ENCODE peak calls at places on chromosomes 4 and X, in ten cellular contexts. One of them, this sample, is unnamed.

GRCh38 chrX:150573702-150574101 is 5.3 kb downstream of the MTM1 start:
- DNase-seq in activated T-cell treated with anti-CD3 and anti-CD28 coated beads, Interleukin-2, amount 50 U/mL, for 48 hours: peak
- DNase-seq in astrocyte: no peak
- DNase-seq in hepatocyte: no peak
- DNase-seq in fibroblast of the aortic adventitia: no peak
- DNase-seq in nucleus accumbens: no peak
- DNase-seq in HEK293T: no peak
- DNase-seq in pulmonary artery endothelial cell: no peak
- DNase-seq in activated naive CD4-positive, alpha-beta T cell treated with anti-CD3 and anti-CD28 coated beads for 36 hours: peak
- DNase-seq in foreskin fibroblast: no peak
- DNase-seq in this sample: no peak

GRCh38 chr4:54898941-54899340 is 226.5 kb downstream of the KDR start:
- DNase-seq in activated T-cell treated with anti-CD3 and anti-CD28 coated beads, Interleukin-2, amount 50 U/mL, for 48 hours: no peak
- DNase-seq in astrocyte: peak
- DNase-seq in hepatocyte: no peak
- DNase-seq in fibroblast of the aortic adventitia: no peak
- DNase-seq in nucleus accumbens: no peak
- DNase-seq in HEK293T: no peak
- DNase-seq in pulmonary artery endothelial cell: no peak
- DNase-seq in activated naive CD4-positive, alpha-beta T cell treated with anti-CD3 and anti-CD28 coated beads for 36 hours: no peak
- DNase-seq in foreskin fibroblast: no peak
- DNase-seq in this sample: no peak

GRCh38 chr4:183335369-183335940 is 13.2 kb upstream of the CLDN24 start:
- DNase-seq in activated T-cell treated with anti-CD3 and anti-CD28 coated beads, Interleukin-2, amount 50 U/mL, for 48 hours: no peak
- DNase-seq in astrocyte: peak
- DNase-seq in hepatocyte: peak
- DNase-seq in fibroblast of the aortic adventitia: peak
- DNase-seq in nucleus accumbens: no peak
- DNase-seq in HEK293T: no peak
- DNase-seq in pulmonary artery endothelial cell: peak
- DNase-seq in activated naive CD4-positive, alpha-beta T cell treated with anti-CD3 and anti-CD28 coated beads for 36 hours: no peak
- DNase-seq in foreskin fibroblast: peak
- DNase-seq in this sample: no peak

GRCh38 chrX:134369576-134369975 is 90.4 kb upstream of the HPRT1 start:
- DNase-seq in activated T-cell treated with anti-CD3 and anti-CD28 coated beads, Interleukin-2, amount 50 U/mL, for 48 hours: no peak
- DNase-seq in astrocyte: no peak
- DNase-seq in hepatocyte: no peak
- DNase-seq in fibroblast of the aortic adventitia: no peak
- DNase-seq in nucleus accumbens: no peak
- DNase-seq in HEK293T: no peak
- DNase-seq in pulmonary artery endothelial cell: no peak
- DNase-seq in activated naive CD4-positive, alpha-beta T cell treated with anti-CD3 and anti-CD28 coated beads for 36 hours: no peak
- DNase-seq in foreskin fibroblast: no peak
- DNase-seq in this sample: no peak

GRCh38 chrX:68895339-68896250 is 66.8 kb downstream of the EFNB1 start:
- DNase-seq in activated T-cell treated with anti-CD3 and anti-CD28 coated beads, Interleukin-2, amount 50 U/mL, for 48 hours: peak
- DNase-seq in astrocyte: peak
- DNase-seq in hepatocyte: peak
- DNase-seq in fibroblast of the aortic adventitia: peak
- DNase-seq in nucleus accumbens: no peak
- DNase-seq in HEK293T: no peak
- DNase-seq in pulmonary artery endothelial cell: peak
- DNase-seq in activated naive CD4-positive, alpha-beta T cell treated with anti-CD3 and anti-CD28 coated beads for 36 hours: peak
- DNase-seq in foreskin fibroblast: no peak
- DNase-seq in this sample: no peak

GRCh38 chrX:10221651-10222050 is 64.9 kb downstream of the CLCN4 start:
- DNase-seq in activated T-cell treated with anti-CD3 and anti-CD28 coated beads, Interleukin-2, amount 50 U/mL, for 48 hours: no peak
- DNase-seq in astrocyte: no peak
- DNase-seq in hepatocyte: no peak
- DNase-seq in fibroblast of the aortic adventitia: no peak
- DNase-seq in nucleus accumbens: no peak
- DNase-seq in HEK293T: no peak
- DNase-seq in pulmonary artery endothelial cell: no peak
- DNase-seq in activated naive CD4-positive, alpha-beta T cell treated with anti-CD3 and anti-CD28 coated beads for 36 hours: no peak
- DNase-seq in foreskin fibroblast: no peak
- DNase-seq in this sample: no peak

GRCh38 chr4:137892134-137892533 is 350.0 kb downstream of the SLC7A11 start:
- DNase-seq in activated T-cell treated with anti-CD3 and anti-CD28 coated beads, Interleukin-2, amount 50 U/mL, for 48 hours: no peak
- DNase-seq in astrocyte: peak
- DNase-seq in hepatocyte: no peak
- DNase-seq in fibroblast of the aortic adventitia: peak
- DNase-seq in nucleus accumbens: no peak
- DNase-seq in HEK293T: no peak
- DNase-seq in pulmonary artery endothelial cell: no peak
- DNase-seq in activated naive CD4-positive, alpha-beta T cell treated with anti-CD3 and anti-CD28 coated beads for 36 hours: no peak
- DNase-seq in foreskin fibroblast: peak
- DNase-seq in this sample: no peak

GRCh38 chr4:56821394-56822263 is at the start of gene SPINK2:
- DNase-seq in activated T-cell treated with anti-CD3 and anti-CD28 coated beads, Interleukin-2, amount 50 U/mL, for 48 hours: peak
- DNase-seq in astrocyte: no peak
- DNase-seq in hepatocyte: peak
- DNase-seq in fibroblast of the aortic adventitia: no peak
- DNase-seq in nucleus accumbens: no peak
- DNase-seq in HEK293T: peak
- DNase-seq in pulmonary artery endothelial cell: no peak
- DNase-seq in activated naive CD4-positive, alpha-beta T cell treated with anti-CD3 and anti-CD28 coated beads for 36 hours: peak
- DNase-seq in foreskin fibroblast: no peak
- DNase-seq in this sample: peak

GRCh38 chr4:113433536-113434246 is 327.8 kb downstream of the CAMK2D start:
- DNase-seq in activated T-cell treated with anti-CD3 and anti-CD28 coated beads, Interleukin-2, amount 50 U/mL, for 48 hours: no peak
- DNase-seq in astrocyte: peak
- DNase-seq in hepatocyte: no peak
- DNase-seq in fibroblast of the aortic adventitia: peak
- DNase-seq in nucleus accumbens: no peak
- DNase-seq in HEK293T: no peak
- DNase-seq in pulmonary artery endothelial cell: no peak
- DNase-seq in activated naive CD4-positive, alpha-beta T cell treated with anti-CD3 and anti-CD28 coated beads for 36 hours: no peak
- DNase-seq in foreskin fibroblast: no peak
- DNase-seq in this sample: no peak

GRCh38 chr4:141871086-141871485 is 234.7 kb downstream of the IL15 start:
- DNase-seq in activated T-cell treated with anti-CD3 and anti-CD28 coated beads, Interleukin-2, amount 50 U/mL, for 48 hours: no peak
- DNase-seq in astrocyte: peak
- DNase-seq in hepatocyte: no peak
- DNase-seq in fibroblast of the aortic adventitia: peak
- DNase-seq in nucleus accumbens: no peak
- DNase-seq in HEK293T: no peak
- DNase-seq in pulmonary artery endothelial cell: no peak
- DNase-seq in activated naive CD4-positive, alpha-beta T cell treated with anti-CD3 and anti-CD28 coated beads for 36 hours: no peak
- DNase-seq in foreskin fibroblast: peak
- DNase-seq in this sample: no peak